ENCODE peak calls at places on chromosomes 7 and 10, in four cellular contexts. H is testis, Z is Peyer's patch, L is cardiac muscle cell. S is an unnamed sample.

GRCh38 chr7:45155357-45155900 is 2.2 kb upstream of the RAMP3 start:
- DNase-seq in H (no peak), Z (no peak), L (no peak), S (peak)

GRCh38 chr7:134834689-134835462 is 55.4 kb downstream of the CALD1 start:
- DNase-seq in H (no peak), Z (no peak), L (peak), S (no peak)

GRCh38 chr10:72104472-72105097 is 16.2 kb upstream of the SPOCK2 start:
- DNase-seq in H (no peak), Z (no peak), L (no peak), S (no peak)

GRCh38 chr10:56547163-56547562 is 186.1 kb upstream of the ZWINT start:
- DNase-seq in H (no peak), Z (peak), L (peak), S (no peak)

GRCh38 chr7:75639071-75639892 is 99.5 kb downstream of the HIP1 start:
- DNase-seq in H (peak), Z (peak), L (peak), S (no peak)

GRCh38 chr7:30751696-30752273 is at the start of gene INMT:
- DNase-seq in H (peak), Z (no peak), L (no peak), S (no peak)

GRCh38 chr10:14698487-14699170 is 76.1 kb downstream of the FAM107B start:
- DNase-seq in H (no peak), Z (no peak), L (no peak), S (no peak)

GRCh38 chr10:112782176-112782907 is 167.7 kb upstream of the TCF7L2 start:
- DNase-seq in H (peak), Z (peak), L (peak), S (peak)

GRCh38 chr7:157477550-157478212 is 140.9 kb downstream of the DNAJB6 start:
- DNase-seq in H (no peak), Z (no peak), L (no peak), S (peak)

GRCh38 chr7:44284881-44285541 is 40.4 kb downstream of the CAMK2B start:
- DNase-seq in H (no peak), Z (peak), L (no peak), S (peak)

GRCh38 chr10:70747192-70747965 is 37.8 kb downstream of the TBATA start:
- DNase-seq in H (no peak), Z (no peak), L (no peak), S (no peak)

GRCh38 chr7:18128846-18129245 is 101.2 kb upstream of the PRPS1L1 start:
- DNase-seq in H (no peak), Z (no peak), L (no peak), S (no peak)

GRCh38 chr7:148060724-148061123 is 529.8 kb upstream of the C7orf33 start:
- DNase-seq in H (no peak), Z (no peak), L (no peak), S (no peak)

GRCh38 chr7:140215281-140215680 is 38.5 kb upstream of the KDM7A start:
- DNase-seq in H (no peak), Z (no peak), L (no peak), S (no peak)

GRCh38 chr7:120996333-120996982 is 7.9 kb downstream of the CPED1 start:
- DNase-seq in H (peak), Z (peak), L (no peak), S (no peak)

GRCh38 chr10:71783917-71784678 is 10.8 kb upstream of the VSIR start:
- DNase-seq in H (no peak), Z (no peak), L (no peak), S (no peak)

GRCh38 chr10:117740088-117740487 is 197.5 kb downstream of the EMX2 start:
- DNase-seq in H (no peak), Z (no peak), L (no peak), S (no peak)

GRCh38 chr7:90246184-90246583 is 1.2 kb downstream of the CFAP69 start:
- DNase-seq in H (no peak), Z (no peak), L (peak), S (no peak)

GRCh38 chr7:142797342-142797798 is 26.6 kb downstream of the PRSS2 start:
- DNase-seq in H (no peak), Z (no peak), L (no peak), S (no peak)
- H3K4me3 ChIP-seq in H (peak), Z (peak), L (peak), S (peak)

DNA sequence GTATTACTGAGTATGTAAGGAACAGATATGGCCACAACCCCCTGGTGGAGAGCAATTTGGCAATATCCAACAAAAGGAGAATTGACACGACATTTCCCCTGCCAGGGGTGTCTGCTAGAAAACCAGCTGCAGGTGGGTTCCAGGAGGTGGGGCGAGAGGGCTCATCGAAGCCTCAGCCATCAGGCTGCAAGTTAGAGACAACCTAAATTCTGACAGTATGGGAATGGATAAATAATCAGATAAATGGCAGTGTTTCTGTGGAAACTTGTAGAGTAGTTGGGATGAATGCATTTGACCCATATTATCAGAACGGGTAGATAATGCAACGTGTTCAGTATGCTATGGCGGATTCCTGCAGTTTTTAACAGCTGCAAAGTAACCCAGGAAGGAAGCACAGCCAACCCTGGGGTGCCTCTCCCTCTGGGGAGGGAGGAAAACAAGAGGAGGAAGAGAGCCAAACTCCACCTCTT is 3.5 kb downstream of the TMEM273 start:
- DNase-seq in H (no peak), Z (peak), L (no peak), S (no peak)
- TF ChIP-seq CTCF in H (no peak), Z (no peak), L (no peak), S (no peak)

GRCh38 chr10:51896849-51897248 is 197.5 kb upstream of the CSTF2T start:
- DNase-seq in H (no peak), Z (no peak), L (no peak), S (no peak)
- H3K27ac ChIP-seq in H (no peak), Z (no peak), L (no peak), S (peak)

DNA sequence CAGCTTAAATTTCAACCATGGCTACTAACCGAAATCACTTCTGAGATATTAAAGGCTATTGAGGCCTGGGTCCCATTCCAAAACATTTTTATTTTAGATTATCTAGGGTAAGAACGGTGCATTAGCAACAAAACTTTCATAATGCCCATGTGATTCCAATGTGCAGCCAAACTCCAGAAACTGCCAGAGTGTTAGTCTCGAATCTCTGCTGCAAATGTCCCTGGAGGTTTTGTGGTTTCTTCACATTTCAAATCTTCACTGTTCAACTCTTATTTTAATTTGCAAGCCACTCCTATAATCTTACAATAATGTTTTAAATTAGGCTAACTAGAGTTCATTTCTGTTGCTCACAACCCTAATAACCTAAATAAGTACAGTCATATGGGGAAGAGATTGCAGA is 357.0 kb downstream of the PHF14 start:
- DNase-seq in H (no peak), Z (no peak), L (no peak), S (no peak)
- H3K4me3 ChIP-seq in H (no peak), Z (no peak), L (no peak), S (no peak)

GRCh38 chr10:102096449-102096848 is 23.7 kb downstream of the LDB1 start:
- DNase-seq in H (no peak), Z (no peak), L (no peak), S (no peak)

GRCh38 chr10:102102421-102102820 is 17.7 kb downstream of the LDB1 start:
- DNase-seq in H (no peak), Z (no peak), L (no peak), S (no peak)

GRCh38 chr10:102101152-102101551 is 19.0 kb downstream of the LDB1 start:
- DNase-seq in H (no peak), Z (no peak), L (no peak), S (no peak)
- TF ChIP-seq CTCF in H (no peak), Z (no peak), L (no peak), S (no peak)

GRCh38 chr10:97444212-97444611 is 1.6 kb downstream of the EXOSC1 start:
- DNase-seq in H (no peak), Z (no peak), L (no peak), S (no peak)

GRCh38 chr10:97445722-97446639 is at the start of the genes EXOSC1 and ZDHHC16:
- DNase-seq in H (peak), Z (peak), L (peak), S (peak)

GRCh38 chr10:97442277-97442676 is 3.5 kb downstream of the EXOSC1 start:
- DNase-seq in H (no peak), Z (no peak), L (no peak), S (no peak)

GRCh38 chr10:97450828-97451227 is 4.9 kb downstream of the ZDHHC16 start:
- DNase-seq in H (no peak), Z (no peak), L (no peak), S (no peak)

GRCh38 chr10:97445357-97445721 is 467 bp downstream of the EXOSC1 start:
- DNase-seq in H (no peak), Z (no peak), L (no peak), S (no peak)
- H3K27ac ChIP-seq in H (peak), Z (peak), L (no peak), S (no peak)